ENCODE peak calls at places on chromosome 9, in five cellular contexts. B is HCT116, P is GM23248, G is PC-3, V is SK-N-SH. W is an unnamed sample. For H3K9me2, the result is how much of the 10 kb centered on the place peaks cover.

GRCh38 chr9:125271081-125271480 is 9.5 kb downstream of the GAPVD1 start:
- DNase-seq in V (no peak), B (no peak), P (no peak), G (no peak), W (no peak)

GRCh38 chr9:89710689-89711088 is 105.9 kb downstream of the GADD45G start:
- DNase-seq in B (no peak), P (no peak), V (no peak), G (peak), W (no peak)

GRCh38 chr9:84866402-84866801 is 196.9 kb downstream of the NTRK2 start:
- DNase-seq in B (no peak), P (no peak), G (no peak), V (no peak), W (no peak)

GRCh38 chr9:93958875-93959682 is 3.9 kb upstream of the BARX1 start:
- DNase-seq in G (no peak), P (peak), B (no peak), V (peak), W (peak)

GRCh38 chr9:26695010-26695601 is 197.5 kb downstream of the CAAP1 start:
- DNase-seq in P (no peak), B (no peak), V (no peak), G (no peak), W (no peak)

GRCh38 chr9:23526806-23527205 is 299.2 kb downstream of the ELAVL2 start:
- DNase-seq in B (no peak), G (peak), P (no peak), V (no peak), W (no peak)

GRCh38 chr9:33473216-33473615 is 508 bp downstream of the NOL6 start:
- DNase-seq in B (no peak), P (peak), V (peak), G (no peak), W (no peak)

GRCh38 chr9:108467653-108468324 is 388.0 kb downstream of the ACTL7B start:
- DNase-seq in V (no peak), B (no peak), P (peak), G (peak), W (no peak)

GRCh38 chr9:132078369-132079356 is 1.0 kb downstream of the MED27 start:
- DNase-seq in G (peak), V (peak), B (no peak), P (peak), W (peak)

GRCh38 chr9:123268240-123268949 is at the start of gene STRBP:
- DNase-seq in G (peak), P (peak), B (peak), V (peak), W (peak)

GRCh38 chr9:31535659-31536058 is 848.8 kb upstream of the ACO1 start:
- DNase-seq in B (no peak), V (no peak), G (no peak), P (no peak), W (no peak)

GRCh38 chr9:113011911-113012381 is at the start of gene ZNF883:
- DNase-seq in V (peak), G (no peak), P (peak), B (no peak), W (no peak)

GRCh38 chr9:93649610-93650261 is 73.4 kb downstream of the PHF2 start:
- DNase-seq in B (no peak), V (no peak), P (peak), G (no peak), W (no peak)

GRCh38 chr9:90003046-90003355 is 398.2 kb downstream of the GADD45G start:
- DNase-seq in B (no peak), V (no peak), G (no peak), P (no peak), W (no peak)

GRCh38 chr9:38417003-38417965 is 7.0 kb downstream of the IGFBPL1 start:
- DNase-seq in P (peak), V (peak), B (peak), G (peak), W (peak)

GRCh38 chr9:83981126-83981871 is 694 bp downstream of the RMI1 start:
- DNase-seq in V (peak), G (peak), P (peak), B (no peak), W (peak)

GRCh38 chr9:69295872-69296562 is 29.0 kb upstream of the ENTREP1 start:
- DNase-seq in B (no peak), V (no peak), P (no peak), G (no peak), W (no peak)

GRCh38 chr9:37988041-37988440 is 81.0 kb downstream of the SHB start:
- DNase-seq in B (no peak), G (no peak), V (no peak), P (no peak), W (no peak)

GRCh38 chr9:88481933-88482332 is 53.0 kb upstream of the NXNL2 start:
- DNase-seq in G (no peak), B (no peak), V (no peak), P (no peak), W (no peak)

GRCh38 chr9:14827805-14828204 is 82.4 kb downstream of the FREM1 start:
- DNase-seq in G (no peak), P (no peak), V (no peak), B (no peak), W (no peak)

GRCh38 chr9:34383904-34384303 is 7.2 kb upstream of the MYORG start:
- DNase-seq in B (no peak), V (no peak), P (no peak), G (no peak), W (no peak)

GRCh38 chr9:29325855-29326254 is 1752.6 kb upstream of the C9orf72 start:
- DNase-seq in G (no peak), V (no peak), B (no peak), P (no peak), W (no peak)

GRCh38 chr9:87770616-87771015 is 44.7 kb downstream of the CTSL start:
- DNase-seq in V (no peak), B (no peak), P (no peak), G (no peak), W (no peak)

GRCh38 chr9:121692606-121693505 is 41.4 kb downstream of the DAB2IP start:
- DNase-seq in P (peak), G (peak), B (peak), V (no peak), W (peak)

GRCh38 chr9:130341128-130341527 is 75.6 kb downstream of the HMCN2 start:
- DNase-seq in P (no peak), B (no peak), G (no peak), V (no peak), W (no peak)

GRCh38 chr9:69086769-69087168 is 51.2 kb downstream of the FXN start:
- DNase-seq in G (no peak), P (no peak), B (no peak), V (no peak), W (peak)

GRCh38 chr9:106717686-106718085 is 145.3 kb upstream of the ZNF462 start:
- DNase-seq in G (peak), B (peak), V (no peak), P (peak), W (no peak)

GRCh38 chr9:88537743-88538055 is 2.7 kb downstream of the NXNL2 start:
- DNase-seq in B (no peak), G (peak), V (peak), P (peak), W (peak)

GRCh38 chr9:71819115-71819739 is 50.9 kb upstream of the CEMIP2 start:
- DNase-seq in P (peak), G (peak), V (peak), B (peak), W (peak)

GRCh38 chr9:19102181-19102630 is 498 bp downstream of the HAUS6 start:
- DNase-seq in P (peak), G (peak), V (peak), B (no peak), W (peak)

GRCh38 chr9:133994359-133995011 is 2.4 kb upstream of the VAV2 start:
- DNase-seq in B (peak), P (peak), V (peak), G (peak), W (peak)

GRCh38 chr9:127608104-127608966 is 3.7 kb upstream of the STXBP1 start:
- DNase-seq in V (peak), P (peak), G (peak), B (peak), W (no peak)

GRCh38 chr9:132749316-132749715 is 79.1 kb downstream of the GTF3C4 start:
- DNase-seq in G (no peak), B (no peak), P (no peak), V (no peak), W (no peak)

GRCh38 chr9:75088646-75089368 is 493 bp downstream of the OSTF1 start:
- DNase-seq in V (peak), B (no peak), G (peak), P (peak), W (peak)

GRCh38 chr9:132383462-132383883 is 23.2 kb downstream of the TTF1 start:
- DNase-seq in B (no peak), V (no peak), G (no peak), P (no peak), W (peak)

GRCh38 chr9:7615344-7615743 is 184.2 kb downstream of the DMAC1 start:
- DNase-seq in B (no peak), G (no peak), P (no peak), V (no peak), W (no peak)
- H3K4me3 ChIP-seq in B (no peak), G (no peak), P (no peak), V (no peak), W (no peak)

GRCh38 chr9:128653941-128654340 is 2.7 kb downstream of the DYNC2I2 start:
- DNase-seq in P (no peak), V (no peak), G (no peak), B (no peak), W (no peak)

GRCh38 chr9:128657796-128658195 is 1.1 kb upstream of the DYNC2I2 start:
- DNase-seq in P (no peak), B (no peak), G (no peak), V (no peak), W (no peak)

GRCh38 chr9:128654481-128654880 is 2.2 kb downstream of the DYNC2I2 start:
- DNase-seq in G (no peak), V (no peak), P (no peak), B (no peak), W (peak)

GRCh38 chr9:128657344-128657704 is 677 bp upstream of the DYNC2I2 start:
- DNase-seq in G (no peak), V (no peak), B (no peak), P (no peak), W (no peak)

GRCh38 chr9:128656416-128657343 is at the start of gene DYNC2I2:
- DNase-seq in V (peak), G (peak), P (peak), B (peak), W (peak)
- H3K4me2 ChIP-seq in V (peak), G (peak), P (peak), B (peak), W (peak)

DNA sequence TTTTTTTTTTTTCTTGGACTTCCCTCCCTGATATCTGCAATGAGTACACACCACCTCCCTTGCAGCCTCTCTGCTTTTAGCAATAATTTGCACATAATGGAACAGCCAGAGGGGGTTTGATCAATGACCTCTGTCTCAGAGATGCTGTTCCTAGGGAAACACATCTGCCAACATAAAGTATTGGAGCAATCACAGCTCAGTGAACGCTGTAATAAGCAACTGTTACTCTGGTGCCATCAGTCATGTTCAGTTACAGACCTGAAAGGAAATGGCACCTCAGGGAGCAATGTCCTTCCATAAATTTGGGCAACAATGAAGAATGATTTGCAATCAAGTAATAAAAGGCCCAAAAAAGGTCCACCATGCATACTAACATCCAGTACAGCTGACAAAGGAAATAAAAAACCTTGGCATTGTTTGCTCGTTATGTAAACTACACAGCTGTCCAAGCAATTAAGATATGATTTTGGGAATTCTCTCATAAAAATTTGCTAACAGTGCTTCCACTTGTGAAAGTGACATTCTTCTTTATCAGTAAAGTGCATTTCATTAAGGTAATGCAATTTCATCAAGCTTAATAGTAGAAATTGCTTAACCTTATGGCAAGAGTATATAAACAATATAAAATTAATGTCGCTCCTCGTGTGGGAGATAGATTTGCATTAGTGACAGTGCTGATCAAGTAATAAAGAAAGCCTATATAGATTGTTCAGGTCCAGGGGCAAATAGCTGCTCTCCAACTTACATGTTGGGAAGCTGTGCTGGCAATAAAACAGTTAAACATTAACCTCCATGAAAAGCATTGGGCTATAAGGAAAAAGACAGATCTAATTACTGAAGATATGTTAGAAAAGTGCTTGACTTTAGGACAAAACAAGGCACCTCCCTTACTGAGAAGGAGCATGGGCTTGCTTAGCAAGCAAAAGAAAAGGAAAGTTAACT is 167.7 kb downstream of the RASEF start:
- DNase-seq in P (no peak), V (peak), G (no peak), B (no peak), W (no peak)
- H3K9me2 ChIP-seq in P (under half), V (under half), G (under half), B (under half), W (under half)

GRCh38 chr9:126482361-126483044 is 131.2 kb upstream of the LMX1B start:
- DNase-seq in P (peak), B (no peak), V (no peak), G (no peak), W (no peak)
- H3K4me3 ChIP-seq in P (peak), B (no peak), V (no peak), G (no peak), W (no peak)

GRCh38 chr9:21479152-21479702 is 2.9 kb downstream of the IFNE start:
- DNase-seq in P (peak), V (no peak), G (no peak), B (no peak), W (no peak)
- H3K4me2 ChIP-seq in P (no peak), V (no peak), G (no peak), B (no peak), W (no peak)

GRCh38 chr9:82890865-82891264 is 172.1 kb downstream of the RASEF start:
- DNase-seq in V (no peak), P (no peak), B (no peak), G (no peak), W (no peak)

GRCh38 chr9:82890401-82890800 is 172.5 kb downstream of the RASEF start:
- DNase-seq in B (no peak), G (no peak), V (no peak), P (no peak), W (no peak)

GRCh38 chr9:82891321-82891720 is 171.6 kb downstream of the RASEF start:
- DNase-seq in B (no peak), V (no peak), G (no peak), P (no peak), W (no peak)

DNA sequence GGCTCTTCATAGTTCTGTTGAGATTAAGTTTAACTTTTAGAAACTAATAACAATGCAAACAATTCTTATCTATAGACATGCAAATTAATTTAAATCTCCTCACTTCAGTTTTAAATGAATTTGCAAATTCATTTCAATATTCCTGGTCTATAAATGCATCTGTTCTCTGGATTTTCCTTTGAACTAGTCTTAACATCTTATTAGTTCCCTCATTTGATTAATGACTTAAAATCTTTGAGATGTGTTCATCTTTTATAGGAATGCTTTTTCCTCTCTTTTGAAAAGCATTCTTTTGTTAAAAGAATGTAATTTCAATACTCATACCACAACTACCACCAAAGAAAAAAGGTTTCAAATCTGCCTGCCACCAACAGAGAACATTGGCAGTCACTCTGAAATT is 169.4 kb downstream of the RASEF start:
- DNase-seq in P (no peak), V (no peak), G (no peak), B (no peak), W (no peak)
- H3K9me2 ChIP-seq in P (under half), V (under half), G (under half), B (under half), W (under half)

GRCh38 chr9:119368681-119369581 is at the start of gene BRINP1:
- DNase-seq in V (peak), B (no peak), G (no peak), P (peak), W (no peak)
- H3K4me3 ChIP-seq in V (peak), B (no peak), G (no peak), P (peak), W (no peak)

GRCh38 chr9:98409637-98410173 is 154.3 kb upstream of the TBC1D2 start:
- DNase-seq in P (no peak), B (no peak), V (no peak), G (no peak), W (no peak)

GRCh38 chr9:98406469-98406868 is 151.0 kb upstream of the TBC1D2 start:
- DNase-seq in G (no peak), B (no peak), P (peak), V (no peak), W (no peak)

GRCh38 chr9:98411981-98412561 is 156.6 kb upstream of the TBC1D2 start:
- DNase-seq in V (no peak), P (no peak), G (no peak), B (no peak), W (no peak)

GRCh38 chr9:98415782-98416181 is 160.3 kb upstream of the TBC1D2 start:
- DNase-seq in V (no peak), P (no peak), G (no peak), B (no peak), W (no peak)

DNA sequence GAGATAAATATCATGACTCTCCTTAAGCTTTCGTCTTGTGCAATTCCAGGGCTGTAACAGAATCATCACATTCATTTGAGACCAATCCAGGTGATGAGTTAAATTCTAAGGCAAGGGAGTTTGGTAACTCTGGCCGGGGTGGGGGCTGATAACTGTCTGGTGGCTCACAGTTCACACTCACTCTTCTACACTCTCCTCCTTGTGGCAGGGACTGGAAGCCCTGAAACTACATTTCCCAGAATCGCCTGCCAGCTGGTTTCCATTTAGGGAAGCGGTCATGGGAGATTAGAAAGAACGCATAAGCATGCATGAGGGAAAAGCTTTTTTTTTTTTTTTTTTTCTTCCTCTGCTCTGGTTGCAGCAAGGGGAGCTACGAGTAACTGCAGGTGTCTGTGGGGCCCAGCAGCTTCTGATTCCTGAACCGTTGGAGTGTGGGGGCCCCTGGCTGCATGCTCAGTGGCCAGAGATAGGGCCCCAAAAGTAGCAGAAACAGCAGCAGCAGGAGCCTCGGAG is 154.8 kb upstream of the TBC1D2 start:
- DNase-seq in P (peak), V (peak), G (no peak), B (no peak), W (peak)
- H3K4me2 ChIP-seq in P (peak), V (no peak), G (no peak), B (no peak), W (no peak)

DNA sequence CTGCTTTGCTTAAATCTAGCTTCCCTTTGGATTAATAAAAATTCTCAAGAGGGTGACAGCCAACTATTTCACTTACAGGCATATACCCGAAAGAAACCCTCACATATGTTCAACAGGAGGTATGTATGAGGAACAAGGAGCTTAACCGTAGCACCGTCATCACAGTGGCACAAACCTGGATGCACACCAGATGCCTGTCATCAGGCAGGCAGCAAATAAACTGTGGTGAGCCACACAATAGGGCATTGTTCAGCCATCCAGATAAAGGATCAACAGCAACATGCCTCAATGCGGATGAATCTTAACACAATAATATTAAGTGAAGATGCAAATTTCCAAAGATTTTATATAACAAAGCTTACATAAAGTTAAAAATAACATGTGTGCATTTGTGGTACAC is 5.5 kb upstream of the TNFSF15 start:
- DNase-seq in V (no peak), B (no peak), P (no peak), G (peak), W (peak)
- H3K9me2 ChIP-seq in V (under half), B (under half), P (under half), G (under half), W (under half)

W was measured in Karpas-422.